ENCODE peak calls at places on chromosomes 3 and 15, in ten cellular contexts. M is activated CD4-positive, alpha-beta T cell treated with anti-CD3 and anti-CD28 coated beads for 4 hours; O is non-pigmented ciliary epithelial cell; P is activated T-cell treated with anti-CD3 and anti-CD28 coated beads for 1 hour; B is cerebellar nuclear complex; F is nephron progenitor cell; G is occipital lobe; W is Right ventricle myocardium superior; L is NCI-H2171 treated with DMSO at 0.1 percent for 48 hours; C is ELF-1. K is an unnamed sample.

GRCh38 chr3:5438011-5438355 is 250.5 kb downstream of the EDEM1 start:
- DNase-seq in O (no peak), G (no peak), C (no peak), F (no peak), W (no peak), P (no peak), B (no peak), M (no peak), L (no peak), K (no peak)

GRCh38 chr15:47570044-47570443 is 147.3 kb upstream of the SEMA6D start:
- DNase-seq in C (no peak), W (no peak), F (no peak), B (no peak), M (no peak), G (no peak), L (no peak), P (no peak), O (no peak), K (no peak)

GRCh38 chr3:130826516-130826915 is 67.4 kb upstream of the ATP2C1 start:
- DNase-seq in M (no peak), P (no peak), W (no peak), G (no peak), C (no peak), B (no peak), L (no peak), F (no peak), O (no peak), K (no peak)

GRCh38 chr3:156480949-156481348 is 74.0 kb downstream of the SSR3 start:
- DNase-seq in C (no peak), F (no peak), B (no peak), W (no peak), P (no peak), G (no peak), O (no peak), L (peak; percentile 15), M (no peak), K (no peak)

GRCh38 chr3:39128951-39129350 is 21.5 kb downstream of the TTC21A start:
- DNase-seq in O (no peak), W (no peak), C (no peak), F (no peak), B (no peak), P (no peak), L (no peak), G (no peak), M (no peak), K (no peak)

GRCh38 chr3:182523836-182524235 is 269.5 kb upstream of the ATP11B start:
- DNase-seq in F (no peak), L (no peak), M (no peak), G (no peak), B (no peak), W (no peak), O (no peak), C (no peak), P (no peak), K (no peak)

GRCh38 chr3:120284702-120285507 is at the start of gene GPR156:
- DNase-seq in W (no peak), F (peak; percentile 46), P (no peak), L (peak; percentile 38), G (no peak), M (no peak), B (no peak), O (no peak), C (peak; percentile 42), K (no peak)

GRCh38 chr3:15099364-15100098 is 583 bp upstream of the RBSN start:
- DNase-seq in P (no peak), O (no peak), B (no peak), W (no peak), L (no peak), G (peak; percentile 12), M (peak; percentile 8), C (no peak), F (no peak), K (no peak)

GRCh38 chr3:172467170-172467824 is 19.0 kb upstream of the GHSR start:
- DNase-seq in M (no peak), G (no peak), F (no peak), C (peak; percentile 13), W (no peak), L (no peak), O (peak; percentile 43), B (no peak), P (no peak), K (no peak)

GRCh38 chr15:90881181-90881977 is 2.9 kb upstream of the FES start:
- DNase-seq in O (no peak), P (no peak), G (no peak), L (no peak), M (no peak), C (no peak), B (no peak), F (no peak), W (no peak), K (no peak)

GRCh38 chr15:63502137-63502801 is 2.1 kb upstream of the USP3 start:
- DNase-seq in O (no peak), M (no peak), L (no peak), B (no peak), C (no peak), G (no peak), W (no peak), P (no peak), F (no peak), K (no peak)

GRCh38 chr3:194161181-194162045 is 25.5 kb downstream of the HES1 start:
- DNase-seq in L (peak; percentile 15), G (no peak), P (no peak), C (peak; percentile 65), O (no peak), M (no peak), F (no peak), W (no peak), B (no peak), K (no peak)

GRCh38 chr15:79629687-79630086 is 197.6 kb downstream of the MINAR1 start:
- DNase-seq in B (no peak), W (no peak), F (no peak), L (no peak), C (no peak), M (no peak), O (no peak), P (no peak), G (no peak), K (no peak)

GRCh38 chr3:24387493-24387892 is 107.2 kb downstream of the THRB start:
- DNase-seq in G (no peak), W (no peak), L (no peak), F (no peak), M (no peak), O (peak; percentile 22), C (no peak), P (no peak), B (no peak), K (no peak)

GRCh38 chr3:127701281-127701792 is 28.6 kb downstream of the ABTB1 start:
- DNase-seq in P (no peak), M (no peak), B (no peak), C (no peak), G (no peak), O (no peak), F (no peak), L (no peak), W (peak; percentile 71), K (no peak)

GRCh38 chr3:111955876-111956275 is 22.9 kb upstream of the ABHD10 start:
- DNase-seq in F (no peak), G (no peak), L (no peak), O (no peak), C (no peak), B (no peak), M (no peak), P (no peak), W (no peak), K (no peak)

GRCh38 chr3:19972056-19972455 is 25.2 kb downstream of the RAB5A start:
- DNase-seq in B (no peak), M (no peak), W (no peak), O (peak; percentile 22), P (no peak), F (no peak), G (no peak), L (no peak), C (no peak), K (no peak)

GRCh38 chr15:90388462-90389182 is 580 bp downstream of the IQGAP1 start:
- DNase-seq in F (peak; percentile 60), O (no peak), M (peak; percentile 38), G (no peak), P (peak; percentile 36), L (peak; percentile 50), W (peak; percentile 85), C (peak; percentile 45), B (no peak), K (peak; percentile 42)

GRCh38 chr3:53103566-53104296 is 26.5 kb downstream of the RFT1 start:
- DNase-seq in C (no peak), B (no peak), M (no peak), F (no peak), P (no peak), O (no peak), L (no peak), G (no peak), W (no peak), K (no peak)

GRCh38 chr15:62094398-62094797 is 27.6 kb downstream of the C2CD4A start:
- DNase-seq in L (no peak), C (no peak), O (no peak), F (no peak), B (no peak), W (no peak), G (no peak), M (no peak), P (no peak), K (no peak)

GRCh38 chr3:12316721-12317351 is 28.0 kb downstream of the PPARG start:
- DNase-seq in C (no peak), P (no peak), O (no peak), G (no peak), F (no peak), M (no peak), B (no peak), W (no peak), L (no peak), K (no peak)

GRCh38 chr3:25885544-25885943 is 95.7 kb downstream of the OXSM start:
- DNase-seq in W (no peak), L (no peak), G (no peak), F (no peak), C (peak; percentile 63), M (no peak), B (no peak), O (no peak), P (no peak), K (no peak)

GRCh38 chr3:156859578-156859977 is 33.4 kb downstream of the LEKR1 start:
- DNase-seq in G (no peak), F (no peak), B (no peak), P (no peak), W (no peak), L (no peak), C (no peak), O (no peak), M (no peak), K (no peak)

GRCh38 chr15:32706704-32707103 is 11.1 kb upstream of the GREM1 start:
- DNase-seq in L (no peak), C (no peak), M (no peak), P (no peak), B (no peak), G (no peak), W (no peak), F (no peak), O (peak; percentile 68), K (no peak)

GRCh38 chr3:124584552-124585391 is 145.5 kb upstream of the UMPS start:
- DNase-seq in O (no peak), G (peak; percentile 17), W (peak; percentile 85), B (no peak), L (peak; percentile 35), M (peak; percentile 10), F (peak; percentile 93), C (peak; percentile 71), P (peak; percentile 19), K (peak; percentile 36)

GRCh38 chr15:65211157-65211982 is at the start of gene CILP:
- DNase-seq in G (no peak), C (peak; percentile 28), F (peak; percentile 35), L (peak; percentile 61), O (no peak), P (no peak), W (peak; percentile 78), M (no peak), B (no peak), K (no peak)

GRCh38 chr15:41332788-41333527 is at the start of gene NUSAP1:
- DNase-seq in O (no peak), W (no peak), L (peak; percentile 71), G (no peak), F (no peak), M (no peak), B (no peak), C (no peak), P (no peak), K (no peak)

GRCh38 chr15:101852356-101852755 is 40.4 kb downstream of the OR4F15 start:
- DNase-seq in C (no peak), W (no peak), B (no peak), G (no peak), L (no peak), F (no peak), P (no peak), M (no peak), O (no peak), K (no peak)

K was measured in activated naive CD4-positive, alpha-beta T cell treated with anti-CD3 and anti-CD28 coated beads, Interleukin-2, amount 50 U/mL, for 16 hours.